ENCODE peak calls at places on chromosomes 6 and 20, in seven cellular contexts. S is psoas muscle, Y is body of pancreas, T is heart left ventricle, K is neuronal stem cell, A is neural progenitor cell, C is mammary epithelial cell. P is an unnamed sample.
A peak's percentile ranks its signal among the peaks of the same experiment; 100 is the strongest.

GRCh38 chr6:19805146-19805515 is 32.0 kb upstream of the ID4 start:
- DNase-seq in S (no peak), Y (no peak), T (no peak), K (no peak), A (peak; percentile 9), C (no peak), P (no peak)

GRCh38 chr6:89034586-89035251 is 45.8 kb upstream of the PNRC1 start:
- DNase-seq in S (no peak), Y (no peak), T (peak; percentile 25), K (no peak), A (peak; percentile 20), C (peak; percentile 98), P (peak; percentile 42)

GRCh38 chr6:65289491-65289890 is 417.5 kb downstream of the EYS start:
- DNase-seq in S (no peak), Y (no peak), T (no peak), K (no peak), A (no peak), C (no peak), P (no peak)

GRCh38 chr6:168451805-168452204 is 10.8 kb downstream of the SMOC2 start:
- DNase-seq in S (no peak), Y (no peak), T (no peak), K (no peak), A (peak; percentile 50), C (no peak), P (peak; percentile 31)

GRCh38 chr6:33317418-33317667 is 201 bp downstream of the ZBTB22 start:
- DNase-seq in S (no peak), Y (no peak), T (no peak), K (no peak), A (no peak), C (no peak), P (no peak)

GRCh38 chr6:84052204-84052882 is 18.8 kb downstream of the MRAP2 start:
- DNase-seq in S (peak; percentile 69), Y (peak; percentile 47), T (peak; percentile 70), K (peak; percentile 76), A (peak; percentile 86), C (peak; percentile 30), P (peak; percentile 84)

GRCh38 chr20:53827292-53827995 is 233.8 kb upstream of the ZNF217 start:
- DNase-seq in S (no peak), Y (no peak), T (no peak), K (no peak), A (no peak), C (no peak), P (no peak)

GRCh38 chr6:99013145-99013544 is 65.4 kb upstream of the FBXL4 start:
- DNase-seq in S (no peak), Y (no peak), T (no peak), K (no peak), A (no peak), C (peak; percentile 72), P (no peak)

GRCh38 chr20:41348430-41349172 is 8.0 kb downstream of the LPIN3 start:
- DNase-seq in S (no peak), Y (no peak), T (no peak), K (no peak), A (no peak), C (no peak), P (no peak)

GRCh38 chr6:17454316-17455005 is 61.1 kb downstream of the CAP2 start:
- DNase-seq in S (no peak), Y (no peak), T (no peak), K (no peak), A (no peak), C (no peak), P (no peak)

GRCh38 chr6:167405778-167406532 is 81.1 kb downstream of the TTLL2 start:
- DNase-seq in S (no peak), Y (no peak), T (no peak), K (no peak), A (no peak), C (no peak), P (no peak)

GRCh38 chr6:142696689-142697088 is 248.3 kb downstream of the HIVEP2 start:
- DNase-seq in S (peak; percentile 29), Y (peak; percentile 89), T (no peak), K (no peak), A (no peak), C (peak; percentile 35), P (peak; percentile 30)

GRCh38 chr6:27237089-27237723 is 10.3 kb upstream of the PRSS16 start:
- DNase-seq in S (no peak), Y (no peak), T (no peak), K (no peak), A (peak; percentile 59), C (peak; percentile 71), P (no peak)

GRCh38 chr6:161740486-161740885 is 466.6 kb upstream of the AGPAT4 start:
- DNase-seq in S (no peak), Y (no peak), T (no peak), K (no peak), A (no peak), C (no peak), P (no peak)

GRCh38 chr6:82783587-82784253 is 281.9 kb downstream of the UBE3D start:
- DNase-seq in S (no peak), Y (no peak), T (no peak), K (no peak), A (peak; percentile 73), C (no peak), P (no peak)

GRCh38 chr6:99709062-99709461 is 102.4 kb downstream of the PRDM13 start:
- DNase-seq in S (no peak), Y (no peak), T (no peak), K (no peak), A (no peak), C (no peak), P (no peak)

GRCh38 chr6:142763205-142763604 is 181.8 kb downstream of the HIVEP2 start:
- DNase-seq in S (no peak), Y (no peak), T (no peak), K (no peak), A (no peak), C (peak; percentile 69), P (no peak)

GRCh38 chr20:38057351-38057972 is 23.9 kb downstream of the RPRD1B start:
- DNase-seq in S (peak; percentile 84), Y (peak; percentile 90), T (peak; percentile 80), K (peak; percentile 89), A (peak; percentile 97), C (peak; percentile 53), P (peak; percentile 92)

GRCh38 chr20:60057866-60058807 is 99.9 kb downstream of the CDH26 start:
- DNase-seq in S (peak; percentile 73), Y (peak; percentile 21), T (peak; percentile 35), K (peak; percentile 15), A (peak; percentile 62), C (no peak), P (no peak)

GRCh38 chr20:32249030-32249738 is 28.3 kb upstream of the KIF3B start:
- DNase-seq in S (no peak), Y (no peak), T (no peak), K (no peak), A (no peak), C (no peak), P (no peak)

GRCh38 chr20:38245753-38246152 is 14.8 kb downstream of the KIAA1755 start:
- DNase-seq in S (no peak), Y (no peak), T (no peak), K (no peak), A (no peak), C (no peak), P (peak; percentile 64)

GRCh38 chr20:50186151-50186885 is 4.3 kb upstream of the CEBPB start:
- DNase-seq in S (peak; percentile 93), Y (peak; percentile 99), T (peak; percentile 87), K (peak; percentile 87), A (peak; percentile 92), C (peak; percentile 68), P (peak; percentile 91)

GRCh38 chr20:50188287-50188688 is 2.3 kb upstream of the CEBPB start:
- DNase-seq in S (no peak), Y (no peak), T (no peak), K (no peak), A (no peak), C (no peak), P (no peak)

GRCh38 chr20:50186987-50187402 is 3.6 kb upstream of the CEBPB start:
- DNase-seq in S (no peak), Y (no peak), T (no peak), K (no peak), A (no peak), C (no peak), P (no peak)

GRCh38 chr20:50188879-50189680 is 1.6 kb upstream of the CEBPB start:
- DNase-seq in S (peak; percentile 35), Y (no peak), T (no peak), K (no peak), A (no peak), C (no peak), P (no peak)

GRCh38 chr20:50187403-50188051 is 3.1 kb upstream of the CEBPB start:
- DNase-seq in S (no peak), Y (no peak), T (no peak), K (no peak), A (no peak), C (peak; percentile 50), P (peak; percentile 47)
- H3K27ac ChIP-seq in S (peak overlapping the region; percentile 66), Y (no peak overlapping the region), T (no peak overlapping the region), K (no peak overlapping the region), A (no peak overlapping the region), C (no peak overlapping the region), P (no peak overlapping the region)

GRCh38 chr6:31172973-31173384 is 2.5 kb upstream of the POU5F1 start:
- DNase-seq in S (no peak), Y (no peak), T (no peak), K (no peak), A (peak; percentile 38), C (no peak), P (no peak)
- H3K4me3 ChIP-seq in S (no peak overlapping the region), Y (no peak overlapping the region), T (no peak overlapping the region), K (no peak overlapping the region), A (no peak overlapping the region), C (no peak overlapping the region), P (no peak overlapping the region)

GRCh38 chr6:108123516-108123929 is 42.3 kb upstream of the NR2E1 start:
- DNase-seq in S (no peak), Y (no peak), T (no peak), K (no peak), A (peak; percentile 31), C (no peak), P (no peak)

GRCh38 chr6:108132863-108133262 is 33.0 kb upstream of the NR2E1 start:
- DNase-seq in S (no peak), Y (no peak), T (no peak), K (no peak), A (no peak), C (no peak), P (no peak)

GRCh38 chr6:108123946-108124345 is 41.9 kb upstream of the NR2E1 start:
- DNase-seq in S (no peak), Y (no peak), T (no peak), K (no peak), A (peak; percentile 67), C (no peak), P (no peak)

GRCh38 chr6:108127056-108127455 is 38.8 kb upstream of the NR2E1 start:
- DNase-seq in S (no peak), Y (no peak), T (no peak), K (no peak), A (no peak), C (no peak), P (no peak)

DNA sequence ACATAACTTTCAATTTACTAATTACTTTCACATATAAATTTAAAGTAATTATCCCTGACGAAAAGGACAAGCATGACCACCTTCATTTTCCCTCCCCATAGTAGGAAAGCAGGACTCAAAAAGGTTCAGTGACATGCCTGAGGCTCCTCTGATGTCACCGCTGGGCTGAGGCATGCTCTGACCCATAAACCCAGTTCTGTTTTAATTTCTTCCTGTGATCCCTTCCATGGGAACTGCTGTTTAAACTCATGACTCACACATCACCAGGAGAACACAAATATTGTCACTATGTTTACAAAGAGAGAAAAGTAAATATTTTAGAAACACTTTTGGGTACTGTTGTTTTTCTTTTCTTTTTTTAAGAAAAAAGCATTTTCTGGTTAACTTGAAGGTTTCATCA is 38.0 kb upstream of the NR2E1 start:
- DNase-seq in S (no peak), Y (peak; percentile 75), T (no peak), K (no peak), A (no peak), C (peak; percentile 40), P (no peak)
- H3K27me3 ChIP-seq in S (peaks cover 13% of the 10 kb centered on the region), Y (no peaks in the 10 kb centered on the region), T (peaks cover 81% of the 10 kb centered on the region), K (peaks cover 4% of the 10 kb centered on the region), A (peaks cover 100% of the 10 kb centered on the region), C (no peaks in the 10 kb centered on the region), P (no peaks in the 10 kb centered on the region)

GRCh38 chr6:117463762-117464665 is 18.5 kb upstream of the DCBLD1 start:
- DNase-seq in S (no peak), Y (no peak), T (no peak), K (no peak), A (no peak), C (peak; percentile 75), P (no peak)
- H3K27ac ChIP-seq in S (no peak overlapping the region), Y (no peak overlapping the region), T (no peak overlapping the region), K (no peak overlapping the region), A (no peak overlapping the region), C (peak overlapping the region; percentile 33), P (no peak overlapping the region)